ENCODE peak calls at places on chromosomes 4 and X, in six cellular contexts. L is fibroblast of mammary gland, G is AG10803, Z is D721Med, Q is lower leg skin, S is PC-3. H is an unnamed sample.

GRCh38 chr4:119238068-119238722 is 25.7 kb downstream of the USP53 start:
- DNase-seq in Q (no peak), S (no peak), G (no peak), Z (no peak), L (no peak), H (no peak)

GRCh38 chr4:88737304-88738015 is 39.8 kb upstream of the NAP1L5 start:
- DNase-seq in S (no peak), Q (no peak), L (peak), Z (no peak), G (no peak), H (no peak)

GRCh38 chr4:176548571-176548970 is 228.8 kb downstream of the SPCS3 start:
- DNase-seq in G (peak), L (peak), Q (no peak), S (peak), Z (no peak), H (no peak)

GRCh38 chrX:125003746-125004446 is 315.8 kb upstream of the TEX13C start:
- DNase-seq in Q (no peak), G (no peak), Z (no peak), S (no peak), L (no peak), H (no peak)

GRCh38 chr4:142404191-142404611 is 441.9 kb downstream of the INPP4B start:
- DNase-seq in Q (no peak), S (peak), L (peak), Z (no peak), G (peak), H (no peak)

GRCh38 chr4:98687876-98688275 is 29.5 kb upstream of the TSPAN5 start:
- DNase-seq in L (peak), Q (no peak), G (peak), Z (no peak), S (no peak), H (no peak)

GRCh38 chr4:10897076-10897475 is 212.5 kb upstream of the CLNK start:
- DNase-seq in Q (no peak), G (no peak), L (no peak), S (no peak), Z (no peak), H (no peak)

GRCh38 chr4:8191136-8191747 is 7.8 kb upstream of the SH3TC1 start:
- DNase-seq in Z (no peak), Q (no peak), L (peak), G (peak), S (peak), H (no peak)

GRCh38 chr4:113762851-113763172 is 1.3 kb upstream of the CAMK2D start:
- DNase-seq in S (no peak), Z (no peak), Q (no peak), L (no peak), G (no peak), H (no peak)